ENCODE peak calls at places on chromosome 19, in seven cellular contexts. One of them, this sample, is unnamed.

GRCh38 chr19:7115721-7116120 is 46.2 kb downstream of the ZNF557 start:
- DNase-seq in A549: no peak
- DNase-seq in ovary: no peak
- DNase-seq in AG09309: no peak
- DNase-seq in thoracic aorta: no peak
- DNase-seq in brain microvascular endothelial cell: no peak
- DNase-seq in uterus: no peak
- DNase-seq in this sample: no peak

GRCh38 chr19:13723206-13723605 is 41.1 kb upstream of the MRI1 start:
- DNase-seq in uterus: no peak
- DNase-seq in AG09309: peak; percentile 14
- DNase-seq in brain microvascular endothelial cell: no peak
- DNase-seq in ovary: no peak
- DNase-seq in thoracic aorta: no peak
- DNase-seq in A549: peak; percentile 30
- DNase-seq in this sample: no peak

GRCh38 chr19:56823417-56823816 is 17.1 kb downstream of the PEG3 start:
- DNase-seq in uterus: no peak
- DNase-seq in AG09309: no peak
- DNase-seq in thoracic aorta: no peak
- DNase-seq in brain microvascular endothelial cell: no peak
- DNase-seq in ovary: no peak
- DNase-seq in A549: no peak
- DNase-seq in this sample: no peak

GRCh38 chr19:13169769-13170168 is 19.6 kb downstream of the IER2 start:
- DNase-seq in A549: peak; percentile 89
- DNase-seq in ovary: no peak
- DNase-seq in uterus: no peak
- DNase-seq in AG09309: no peak
- DNase-seq in thoracic aorta: no peak
- DNase-seq in brain microvascular endothelial cell: peak; percentile 40
- DNase-seq in this sample: no peak

GRCh38 chr19:16057062-16057461 is 19.2 kb upstream of the TPM4 start:
- DNase-seq in ovary: no peak
- DNase-seq in uterus: no peak
- DNase-seq in thoracic aorta: no peak
- DNase-seq in A549: no peak
- DNase-seq in brain microvascular endothelial cell: no peak
- DNase-seq in AG09309: no peak
- DNase-seq in this sample: no peak

GRCh38 chr19:5553892-5554291 is 13.9 kb downstream of the TINCR start:
- DNase-seq in A549: no peak
- DNase-seq in thoracic aorta: no peak
- DNase-seq in AG09309: no peak
- DNase-seq in uterus: no peak
- DNase-seq in ovary: no peak
- DNase-seq in brain microvascular endothelial cell: no peak
- DNase-seq in this sample: peak; percentile 71

GRCh38 chr19:51181913-51182419 is 39.9 kb downstream of the SIGLEC7 start:
- DNase-seq in A549: no peak
- DNase-seq in thoracic aorta: no peak
- DNase-seq in AG09309: no peak
- DNase-seq in uterus: no peak
- DNase-seq in ovary: no peak
- DNase-seq in brain microvascular endothelial cell: no peak
- DNase-seq in this sample: no peak

GRCh38 chr19:10305139-10305806 is 4.3 kb downstream of the ZGLP1 start:
- DNase-seq in brain microvascular endothelial cell: peak; percentile 40
- DNase-seq in uterus: no peak
- DNase-seq in AG09309: no peak
- DNase-seq in ovary: no peak
- DNase-seq in A549: no peak
- DNase-seq in thoracic aorta: no peak
- DNase-seq in this sample: no peak

GRCh38 chr19:44894946-44895345 is 3.9 kb downstream of the TOMM40 start:
- DNase-seq in A549: no peak
- DNase-seq in AG09309: no peak
- DNase-seq in ovary: no peak
- DNase-seq in uterus: no peak
- DNase-seq in brain microvascular endothelial cell: no peak
- DNase-seq in thoracic aorta: no peak
- DNase-seq in this sample: no peak

GRCh38 chr19:18995804-18996241 is 37.5 kb downstream of the SUGP2 start:
- DNase-seq in ovary: no peak
- DNase-seq in A549: peak; percentile 64
- DNase-seq in brain microvascular endothelial cell: peak; percentile 88
- DNase-seq in uterus: no peak
- DNase-seq in thoracic aorta: no peak
- DNase-seq in AG09309: peak; percentile 62
- DNase-seq in this sample: peak; percentile 48

GRCh38 chr19:17125728-17126677 is 50.4 kb downstream of the MYO9B start:
- DNase-seq in thoracic aorta: peak; percentile 41
- DNase-seq in uterus: no peak
- DNase-seq in A549: no peak
- DNase-seq in brain microvascular endothelial cell: peak; percentile 63
- DNase-seq in ovary: no peak
- DNase-seq in AG09309: no peak
- DNase-seq in this sample: no peak

DNA sequence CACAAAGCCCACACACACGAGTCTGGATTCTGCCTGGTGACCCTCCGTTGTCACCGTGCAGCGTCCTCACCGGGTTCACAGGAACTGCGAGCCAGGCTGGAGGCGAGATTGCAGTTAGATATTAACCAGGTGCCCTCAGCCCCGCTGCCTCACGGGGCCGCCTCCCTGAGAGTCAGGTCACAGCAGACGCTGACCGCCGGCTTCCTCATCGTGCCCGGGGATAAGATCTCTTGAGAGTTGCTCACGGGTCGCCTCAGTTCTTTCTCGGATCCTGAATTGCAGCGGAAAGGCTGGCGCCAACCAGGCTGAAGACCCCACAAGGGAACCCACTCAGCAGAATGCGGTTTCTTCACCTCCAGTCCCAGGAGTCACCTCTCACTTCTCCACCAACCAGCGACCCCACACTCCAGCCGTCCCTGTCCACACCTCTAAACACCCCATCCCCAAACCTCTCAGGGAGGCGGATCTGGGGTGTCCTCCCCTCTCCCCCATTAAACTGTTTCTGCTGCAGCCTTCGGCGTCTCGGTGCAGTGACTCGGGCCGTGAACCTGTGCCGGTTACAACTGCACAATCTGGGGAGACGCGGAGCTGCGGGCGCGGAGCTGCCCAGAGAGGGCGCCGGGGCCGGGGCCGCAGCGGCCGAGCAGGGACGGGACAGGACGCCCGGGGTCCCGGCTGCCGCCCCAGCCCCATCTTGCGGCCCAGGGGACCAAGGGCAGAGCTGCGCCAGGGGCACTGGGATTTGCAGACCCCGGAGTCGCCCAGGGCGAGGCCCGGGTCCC is 591 bp downstream of the ZNF823 start:
- DNase-seq in uterus: peak; percentile 23
- DNase-seq in thoracic aorta: peak; percentile 2
- DNase-seq in A549: peak; percentile 43
- DNase-seq in AG09309: no peak
- DNase-seq in ovary: peak; percentile 38
- DNase-seq in brain microvascular endothelial cell: peak; percentile 9
- DNase-seq in this sample: no peak
- TF ChIP-seq CTCF in uterus: no peak
- TF ChIP-seq CTCF in thoracic aorta: no peak
- TF ChIP-seq CTCF in A549: no peak
- TF ChIP-seq CTCF in AG09309: no peak
- TF ChIP-seq CTCF in ovary: no peak
- TF ChIP-seq CTCF in brain microvascular endothelial cell: no peak
- TF ChIP-seq CTCF in this sample: no peak

GRCh38 chr19:32174386-32175113 is 170.9 kb upstream of the ZNF507 start:
- DNase-seq in uterus: no peak
- DNase-seq in brain microvascular endothelial cell: no peak
- DNase-seq in ovary: no peak
- DNase-seq in A549: no peak
- DNase-seq in thoracic aorta: no peak
- DNase-seq in AG09309: no peak
- DNase-seq in this sample: no peak

GRCh38 chr19:32177686-32178085 is 167.7 kb upstream of the ZNF507 start:
- DNase-seq in ovary: no peak
- DNase-seq in thoracic aorta: no peak
- DNase-seq in brain microvascular endothelial cell: no peak
- DNase-seq in uterus: no peak
- DNase-seq in AG09309: no peak
- DNase-seq in A549: no peak
- DNase-seq in this sample: no peak

GRCh38 chr19:32176591-32176990 is 168.8 kb upstream of the ZNF507 start:
- DNase-seq in brain microvascular endothelial cell: no peak
- DNase-seq in uterus: no peak
- DNase-seq in thoracic aorta: no peak
- DNase-seq in A549: no peak
- DNase-seq in AG09309: no peak
- DNase-seq in ovary: no peak
- DNase-seq in this sample: no peak

GRCh38 chr19:32172761-32173160 is 172.6 kb upstream of the ZNF507 start:
- DNase-seq in brain microvascular endothelial cell: no peak
- DNase-seq in uterus: no peak
- DNase-seq in A549: no peak
- DNase-seq in AG09309: no peak
- DNase-seq in thoracic aorta: no peak
- DNase-seq in ovary: no peak
- DNase-seq in this sample: no peak

DNA sequence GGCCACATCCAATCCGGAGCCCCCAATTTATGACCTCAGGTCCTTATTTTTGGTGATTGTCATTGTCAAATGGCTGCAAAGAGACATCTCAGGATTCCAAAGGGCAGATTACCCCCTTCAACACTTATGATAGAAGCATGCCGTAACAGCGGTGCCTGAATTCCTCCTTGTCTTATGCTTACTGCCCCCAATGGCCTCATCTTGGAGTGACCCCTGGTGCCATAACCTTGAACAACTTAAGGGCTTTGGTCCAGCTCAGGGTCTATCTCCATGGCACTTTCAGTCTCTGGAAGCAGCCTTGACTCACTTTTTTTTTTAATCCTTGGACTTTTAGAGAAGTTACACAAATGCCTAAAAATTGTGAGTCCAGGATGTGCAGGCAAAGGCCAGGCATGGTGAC is 171.6 kb upstream of the ZNF507 start:
- DNase-seq in thoracic aorta: no peak
- DNase-seq in uterus: no peak
- DNase-seq in AG09309: no peak
- DNase-seq in brain microvascular endothelial cell: no peak
- DNase-seq in ovary: no peak
- DNase-seq in A549: no peak
- DNase-seq in this sample: no peak
- TF ChIP-seq CTCF in thoracic aorta: no peak
- TF ChIP-seq CTCF in uterus: no peak
- TF ChIP-seq CTCF in AG09309: no peak
- TF ChIP-seq CTCF in brain microvascular endothelial cell: no peak
- TF ChIP-seq CTCF in ovary: no peak
- TF ChIP-seq CTCF in A549: no peak
- TF ChIP-seq CTCF in this sample: no peak

GRCh38 chr19:20413705-20414104 is 151.9 kb downstream of the ZNF737 start:
- DNase-seq in AG09309: no peak
- DNase-seq in A549: no peak
- DNase-seq in ovary: no peak
- DNase-seq in thoracic aorta: no peak
- DNase-seq in uterus: no peak
- DNase-seq in brain microvascular endothelial cell: no peak
- DNase-seq in this sample: no peak
- TF ChIP-seq CTCF in AG09309: no peak
- TF ChIP-seq CTCF in A549: no peak
- TF ChIP-seq CTCF in ovary: no peak
- TF ChIP-seq CTCF in thoracic aorta: no peak
- TF ChIP-seq CTCF in uterus: no peak
- TF ChIP-seq CTCF in brain microvascular endothelial cell: no peak
- TF ChIP-seq CTCF in this sample: no peak

GRCh38 chr19:23070353-23070781 is 46.5 kb upstream of the ZNF730 start:
- DNase-seq in A549: peak; percentile 20
- DNase-seq in AG09309: no peak
- DNase-seq in brain microvascular endothelial cell: peak; percentile 46
- DNase-seq in uterus: peak; percentile 26
- DNase-seq in ovary: peak; percentile 52
- DNase-seq in thoracic aorta: no peak
- DNase-seq in this sample: no peak
- TF ChIP-seq CTCF in A549: no peak
- TF ChIP-seq CTCF in AG09309: peak; percentile 62
- TF ChIP-seq CTCF in brain microvascular endothelial cell: peak; percentile 70
- TF ChIP-seq CTCF in uterus: peak; percentile 46
- TF ChIP-seq CTCF in ovary: no peak
- TF ChIP-seq CTCF in thoracic aorta: peak; percentile 59
- TF ChIP-seq CTCF in this sample: no peak

GRCh38 chr19:1471514-1472107 is 7.4 kb downstream of the C19orf25 start:
- DNase-seq in ovary: no peak
- DNase-seq in brain microvascular endothelial cell: no peak
- DNase-seq in AG09309: no peak
- DNase-seq in A549: no peak
- DNase-seq in thoracic aorta: no peak
- DNase-seq in uterus: no peak
- DNase-seq in this sample: no peak
- TF ChIP-seq CTCF in ovary: no peak
- TF ChIP-seq CTCF in brain microvascular endothelial cell: peak; percentile 35
- TF ChIP-seq CTCF in AG09309: peak; percentile 16
- TF ChIP-seq CTCF in A549: no peak
- TF ChIP-seq CTCF in thoracic aorta: no peak
- TF ChIP-seq CTCF in uterus: no peak
- TF ChIP-seq CTCF in this sample: peak; percentile 22

DNA sequence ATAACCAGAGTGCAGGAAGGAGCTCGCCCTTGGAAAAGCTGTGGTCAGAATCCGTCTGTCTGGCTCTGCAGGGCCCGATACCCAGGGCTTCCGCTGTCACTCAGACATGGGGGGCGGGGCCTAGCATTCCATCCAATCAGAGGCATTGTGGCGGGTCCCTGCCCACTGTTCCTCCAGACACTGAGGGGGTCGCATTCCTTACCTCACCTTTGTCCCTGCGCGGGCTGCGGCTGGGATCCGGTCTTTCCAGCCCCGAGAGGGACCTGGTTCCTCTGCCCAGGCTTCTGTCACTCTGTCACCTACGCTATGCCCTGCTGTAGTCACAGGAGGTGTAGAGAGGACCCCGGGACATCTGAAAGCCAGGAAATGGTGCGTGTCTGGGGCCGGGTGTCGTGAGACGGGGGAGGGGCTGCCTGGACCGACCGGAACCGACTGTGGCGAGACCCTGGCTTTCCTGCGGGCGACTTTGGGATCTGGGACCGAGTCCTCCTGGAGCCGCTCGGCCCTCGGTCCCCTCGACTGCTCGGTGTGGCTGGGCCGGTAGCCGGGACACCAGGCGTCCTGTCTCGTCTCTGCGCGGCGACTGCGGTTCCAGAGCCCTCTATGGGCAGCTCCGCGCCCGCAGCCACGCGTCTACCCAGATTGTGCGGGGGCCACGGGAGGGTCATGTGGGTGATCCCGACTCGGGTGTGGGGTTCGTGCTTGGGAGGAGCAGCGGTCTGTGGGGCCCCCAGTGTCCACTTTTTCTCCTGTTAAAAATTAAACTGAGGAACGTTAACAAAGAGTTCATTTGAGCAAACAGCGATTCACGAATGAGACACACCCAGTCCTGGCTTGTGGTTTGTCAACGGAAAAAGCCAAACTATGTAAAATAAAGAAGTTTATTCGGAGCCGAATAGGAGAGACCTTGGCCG is at the start of gene ZNF69:
- DNase-seq in thoracic aorta: peak; percentile 51
- DNase-seq in A549: no peak
- DNase-seq in brain microvascular endothelial cell: peak; percentile 75
- DNase-seq in AG09309: no peak
- DNase-seq in uterus: peak; percentile 75
- DNase-seq in ovary: peak; percentile 86
- DNase-seq in this sample: peak; percentile 69
- TF ChIP-seq CTCF in thoracic aorta: no peak
- TF ChIP-seq CTCF in A549: no peak
- TF ChIP-seq CTCF in brain microvascular endothelial cell: peak; percentile 44
- TF ChIP-seq CTCF in AG09309: peak; percentile 28
- TF ChIP-seq CTCF in uterus: no peak
- TF ChIP-seq CTCF in ovary: no peak
- TF ChIP-seq CTCF in this sample: peak; percentile 10

GRCh38 chr19:36054119-36054732 is at the start of gene THAP8:
- DNase-seq in thoracic aorta: peak; percentile 99
- DNase-seq in brain microvascular endothelial cell: peak; percentile 99
- DNase-seq in A549: peak; percentile 100
- DNase-seq in ovary: peak; percentile 100
- DNase-seq in uterus: peak; percentile 100
- DNase-seq in AG09309: peak; percentile 95
- DNase-seq in this sample: peak; percentile 86
- TF ChIP-seq CTCF in thoracic aorta: peak; percentile 39
- TF ChIP-seq CTCF in brain microvascular endothelial cell: peak; percentile 67
- TF ChIP-seq CTCF in A549: peak; percentile 54
- TF ChIP-seq CTCF in ovary: peak; percentile 71
- TF ChIP-seq CTCF in uterus: peak; percentile 13
- TF ChIP-seq CTCF in AG09309: peak; percentile 57
- TF ChIP-seq CTCF in this sample: peak; percentile 32